ENCODE peak calls at places on chromosomes 6 and 20, in nine cellular contexts. K is occipital lobe, U is NB4, N is epithelial cell of esophagus, C is endothelial cell of umbilical vein, A is frontal cortex, S is nucleus accumbens, R is colonic mucosa, V is LoVo. T is an unnamed sample.
A peak's percentile ranks its signal among the peaks of the same experiment; 100 is the strongest.

GRCh38 chr20:58888521-58889333 is 36.2 kb downstream of the GNAS start:
- DNase-seq in K (peak; percentile 62), S (peak; percentile 30), R (peak; percentile 80), V (no peak), C (peak; percentile 50), N (peak; percentile 86), U (peak; percentile 88), A (peak; percentile 78), T (peak; percentile 71)

GRCh38 chr6:150016324-150017185 is 8.8 kb downstream of the RAET1L start:
- DNase-seq in K (peak; percentile 41), S (peak; percentile 14), A (peak; percentile 82), U (peak; percentile 64), R (peak; percentile 65), C (peak; percentile 63), N (peak; percentile 71), V (peak; percentile 73), T (peak; percentile 78)

GRCh38 chr6:84842526-84843161 is 78.2 kb upstream of the TBX18 start:
- DNase-seq in U (no peak), K (no peak), A (no peak), R (no peak), N (peak; percentile 16), S (no peak), C (no peak), V (no peak), T (no peak)

GRCh38 chr20:34979366-34980153 is 23.9 kb downstream of the MYH7B start:
- DNase-seq in K (no peak), R (peak; percentile 41), C (no peak), V (no peak), U (no peak), A (no peak), N (no peak), S (no peak), T (peak; percentile 62)

GRCh38 chr6:44219053-44219814 is 2.5 kb downstream of the MYMX start:
- DNase-seq in V (no peak), N (no peak), C (peak; percentile 87), U (peak; percentile 92), S (no peak), A (peak; percentile 55), R (peak; percentile 84), K (no peak), T (peak; percentile 50)

GRCh38 chr6:89045585-89045984 is 35.0 kb upstream of the PNRC1 start:
- DNase-seq in R (no peak), A (no peak), U (no peak), K (no peak), S (no peak), C (no peak), N (peak; percentile 53), V (no peak), T (no peak)

GRCh38 chr6:141483561-141484061 is 649.1 kb upstream of the GJE1 start:
- DNase-seq in V (peak; percentile 8), U (peak; percentile 95), S (no peak), R (no peak), A (no peak), N (peak; percentile 67), C (peak; percentile 80), K (no peak), T (peak; percentile 63)

GRCh38 chr6:7419065-7419464 is 29.5 kb downstream of the RIOK1 start:
- DNase-seq in N (no peak), U (peak; percentile 16), A (no peak), C (no peak), S (no peak), V (no peak), R (no peak), K (no peak), T (no peak)